ENCODE peak calls at places on chromosomes 6 and 20, in six cellular contexts. Z is Peyer's patch; E is CD4-positive, CD25-positive, alpha-beta regulatory T cell; D is GM23248; N is transverse colon; I is pancreas. P is an unnamed sample.

GRCh38 chr20:11103866-11104265 is 430.1 kb upstream of the JAG1 start:
- DNase-seq in E (no peak), D (no peak), I (no peak), N (no peak), Z (no peak), P (no peak)

GRCh38 chr6:142942805-142943227 is 2.2 kb downstream of the HIVEP2 start:
- DNase-seq in Z (no peak), I (no peak), E (peak; percentile 77), D (peak; percentile 62), N (no peak), P (no peak)

GRCh38 chr6:117465691-117466090 is 16.8 kb upstream of the DCBLD1 start:
- DNase-seq in D (no peak), N (no peak), I (no peak), E (peak; percentile 13), Z (no peak), P (no peak)

GRCh38 chr20:51462566-51463276 is 79.8 kb downstream of the NFATC2 start:
- DNase-seq in I (no peak), D (peak; percentile 78), E (no peak), N (peak; percentile 55), Z (no peak), P (no peak)

GRCh38 chr6:108453601-108454157 is 107.0 kb upstream of the FOXO3 start:
- DNase-seq in I (no peak), N (no peak), E (peak; percentile 3), D (peak; percentile 42), Z (no peak), P (no peak)

GRCh38 chr6:157629220-157629619 is 193.8 kb upstream of the SNX9 start:
- DNase-seq in E (no peak), N (no peak), D (no peak), Z (no peak), I (no peak), P (no peak)

GRCh38 chr20:59017493-59018231 is 1.6 kb upstream of the TUBB1 start:
- DNase-seq in I (no peak), E (no peak), D (no peak), N (no peak), Z (no peak), P (no peak)

GRCh38 chr6:156776470-156776840 is 723 bp upstream of the ARID1B start:
- DNase-seq in I (no peak), Z (no peak), D (peak; percentile 71), E (peak; percentile 77), N (no peak), P (no peak)

GRCh38 chr20:51255417-51255816 is 232.5 kb upstream of the KCNG1 start:
- DNase-seq in E (no peak), Z (no peak), I (no peak), N (no peak), D (no peak), P (no peak)

GRCh38 chr6:108698593-108699289 is 138.0 kb downstream of the FOXO3 start:
- DNase-seq in D (no peak), Z (no peak), I (no peak), N (no peak), E (no peak), P (no peak)

GRCh38 chr20:54773643-54774000 is 298.2 kb downstream of the DOK5 start:
- DNase-seq in D (no peak), Z (no peak), N (no peak), E (no peak), I (no peak), P (no peak)

GRCh38 chr6:27592481-27593199 is 119.7 kb upstream of the ZNF184 start:
- DNase-seq in E (peak; percentile 64), D (peak; percentile 75), N (no peak), I (no peak), Z (no peak), P (no peak)

GRCh38 chr6:78492351-78493010 is 374.9 kb upstream of the IRAK1BP1 start:
- DNase-seq in Z (peak; percentile 12), E (no peak), I (no peak), N (no peak), D (peak; percentile 44), P (no peak)

GRCh38 chr6:53065266-53066058 is at the start of gene FBXO9:
- DNase-seq in D (peak; percentile 78), Z (peak; percentile 82), I (peak; percentile 89), E (no peak), N (peak; percentile 70), P (peak; percentile 80)

GRCh38 chr6:13524801-13525508 is 37.6 kb upstream of the GFOD1 start:
- DNase-seq in E (no peak), I (no peak), Z (no peak), D (no peak), N (peak; percentile 58), P (no peak)

GRCh38 chr6:87093199-87093598 is 1.7 kb downstream of the CGA start:
- DNase-seq in D (no peak), N (no peak), E (no peak), Z (no peak), I (no peak), P (no peak)

GRCh38 chr6:87092435-87092834 is 2.5 kb downstream of the CGA start:
- DNase-seq in I (no peak), D (no peak), N (no peak), Z (no peak), E (no peak), P (no peak)

GRCh38 chr6:87095056-87095527 is at the start of gene CGA:
- DNase-seq in D (no peak), Z (no peak), N (no peak), E (no peak), I (no peak), P (no peak)

GRCh38 chr6:87093651-87094050 is 1.3 kb downstream of the CGA start:
- DNase-seq in D (peak; percentile 52), I (no peak), E (no peak), N (no peak), Z (no peak), P (no peak)

DNA sequence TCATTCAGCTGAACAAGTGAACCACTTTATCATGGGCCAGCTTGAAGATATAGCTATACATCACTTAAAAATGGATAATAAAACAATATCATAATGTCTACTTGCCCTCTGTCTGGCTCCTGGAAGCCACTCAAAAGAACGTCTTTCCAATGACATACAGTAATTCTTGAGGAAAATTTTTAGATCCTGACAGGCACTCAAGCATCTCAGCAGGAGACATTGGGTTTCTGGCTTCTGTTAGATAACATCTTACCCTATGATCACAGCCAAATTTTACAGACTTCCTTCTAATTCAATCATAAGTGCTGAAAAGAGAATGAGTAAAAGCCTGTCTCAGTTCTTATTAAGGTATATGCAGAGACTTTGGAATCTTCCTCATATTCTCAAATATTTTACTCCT is 330 bp downstream of the CGA start:
- DNase-seq in I (no peak), D (no peak), N (no peak), E (no peak), Z (no peak), P (no peak)
- H3K27me3 ChIP-seq in I (no peaks in the 10 kb centered on the region), D (no peaks in the 10 kb centered on the region), N (peaks cover 5% of the 10 kb centered on the region), E (peaks cover 4% of the 10 kb centered on the region), Z (no peaks in the 10 kb centered on the region), P (no peaks in the 10 kb centered on the region)

DNA sequence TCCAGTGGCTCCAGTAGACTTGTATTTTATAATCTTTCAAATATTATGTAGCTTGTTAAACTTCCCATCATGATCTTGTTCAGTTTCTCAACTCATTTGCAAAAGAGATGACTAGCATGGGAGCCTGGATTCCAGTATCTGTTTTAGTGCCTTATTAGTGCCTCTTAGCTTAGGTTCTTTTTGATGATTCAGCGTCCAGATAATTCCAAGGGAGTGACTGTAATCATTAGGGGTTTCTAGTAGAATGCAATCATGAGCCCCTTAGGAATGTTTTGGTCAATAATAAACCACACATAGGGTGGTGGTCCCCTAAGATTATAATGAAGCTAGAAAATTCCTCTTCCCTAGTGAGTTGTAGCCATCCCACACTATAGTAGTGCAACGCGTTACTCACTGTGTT is 7.0 kb downstream of the CD2AP start:
- DNase-seq in E (no peak), I (no peak), D (peak; percentile 87), N (no peak), Z (no peak), P (no peak)
- H3K4me3 ChIP-seq in E (no peak overlapping the region), I (no peak overlapping the region), D (peak overlapping the region; percentile 60), N (no peak overlapping the region), Z (no peak overlapping the region), P (no peak overlapping the region)

GRCh38 chr20:25058797-25059486 is 1.0 kb upstream of the ACSS1 start:
- DNase-seq in E (peak; percentile 22), Z (peak; percentile 37), D (peak; percentile 30), N (peak; percentile 39), I (peak; percentile 46), P (no peak)

GRCh38 chr20:25056601-25057233 is 1.2 kb downstream of the ACSS1 start:
- DNase-seq in D (no peak), I (no peak), E (no peak), N (no peak), Z (no peak), P (peak; percentile 91)

GRCh38 chr20:25055711-25056492 is 2.0 kb downstream of the ACSS1 start:
- DNase-seq in Z (peak; percentile 81), N (peak; percentile 30), I (peak; percentile 49), D (peak; percentile 39), E (peak; percentile 33), P (no peak)

GRCh38 chr20:25058051-25058796 is at the start of gene ACSS1:
- DNase-seq in D (peak; percentile 63), E (peak; percentile 93), I (peak; percentile 82), Z (peak; percentile 86), N (peak; percentile 78), P (peak; percentile 92)

DNA sequence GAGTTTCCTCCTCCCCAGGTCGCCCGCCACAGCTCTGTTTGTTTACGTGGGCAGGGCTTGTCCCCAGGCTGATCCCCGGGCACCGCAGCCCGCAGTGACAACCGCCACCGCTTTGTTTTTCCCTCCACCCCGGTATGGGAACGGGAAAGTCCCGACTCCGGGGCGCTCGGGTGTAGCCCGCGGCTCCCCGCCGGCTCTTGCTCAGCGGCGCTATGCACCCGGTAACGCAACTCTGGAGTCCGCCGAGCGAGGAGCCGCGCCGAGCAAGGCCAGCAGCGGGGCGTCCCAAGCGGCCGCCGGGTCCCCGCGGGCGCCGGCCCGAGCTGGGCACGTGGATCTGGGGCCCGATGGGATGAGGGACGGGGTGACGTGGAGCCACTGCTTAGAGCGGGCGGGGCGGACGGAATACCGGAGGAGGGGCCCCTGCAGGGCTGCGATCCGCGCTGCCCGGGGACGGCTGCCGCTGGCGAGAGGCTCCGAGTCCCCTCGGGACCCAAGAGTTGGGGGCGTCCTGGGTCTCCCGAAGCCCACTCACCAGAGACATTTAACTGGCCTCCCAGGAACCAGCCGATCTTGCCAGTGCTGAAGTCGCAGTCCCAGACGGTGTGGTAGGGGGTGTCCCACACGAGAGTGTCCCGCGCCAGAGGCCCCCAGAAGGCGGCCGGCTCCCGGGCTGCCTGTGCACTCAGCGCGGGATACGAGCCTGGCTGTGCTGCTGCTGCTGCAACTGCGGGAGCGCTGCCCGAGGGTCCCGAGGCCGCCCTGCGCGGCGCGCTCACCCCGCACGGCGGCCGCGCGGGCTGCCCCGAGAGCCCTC is 497 bp downstream of the ACSS1 start:
- DNase-seq in I (peak; percentile 85), Z (peak; percentile 88), E (peak; percentile 77), D (peak; percentile 68), N (peak; percentile 85), P (peak; percentile 84)
- H3K27me3 ChIP-seq in I (no peaks in the 10 kb centered on the region), Z (no peaks in the 10 kb centered on the region), E (no peaks in the 10 kb centered on the region), D (peaks cover 16% of the 10 kb centered on the region), N (no peaks in the 10 kb centered on the region), P (no peaks in the 10 kb centered on the region)

DNA sequence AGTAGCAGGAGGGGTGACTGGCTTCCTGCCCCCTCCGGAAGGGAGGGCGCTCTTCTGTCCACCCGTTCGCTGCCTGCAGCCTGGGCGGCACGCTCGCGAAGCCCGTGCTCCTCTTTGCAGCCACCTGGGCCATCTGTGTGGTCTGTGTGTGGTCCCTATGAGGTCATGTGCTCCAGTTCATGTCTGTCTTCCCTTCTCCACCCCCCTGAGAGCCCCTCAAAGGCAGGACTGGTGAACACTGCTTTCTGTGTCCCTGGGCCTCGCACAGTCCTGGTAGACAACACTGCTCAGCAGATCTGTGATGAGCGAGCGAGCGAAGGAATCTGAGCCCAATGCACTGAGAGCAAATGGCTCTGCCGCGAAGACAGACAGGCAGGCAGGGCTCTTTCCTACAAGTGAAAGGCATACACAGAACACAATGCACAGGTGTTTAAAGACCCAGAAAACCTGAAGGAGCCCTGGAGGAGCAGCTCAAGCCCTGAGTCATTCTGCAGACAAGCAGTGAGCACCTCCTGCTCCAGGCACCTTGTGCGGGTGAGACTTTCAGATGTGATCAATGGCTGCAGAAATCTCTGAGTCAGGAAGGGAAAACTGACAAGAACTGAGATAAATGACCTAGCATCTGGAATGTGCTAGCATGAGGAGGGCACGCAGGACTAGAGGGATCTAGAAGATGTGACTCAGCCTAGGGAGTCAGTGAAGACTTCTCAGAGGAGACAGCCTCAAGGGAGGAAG is 27.1 kb downstream of the PPP1R3G start:
- DNase-seq in N (no peak), Z (no peak), E (no peak), I (no peak), D (peak; percentile 90), P (no peak)
- H3K4me3 ChIP-seq in N (no peak overlapping the region), Z (no peak overlapping the region), E (no peak overlapping the region), I (no peak overlapping the region), D (no peak overlapping the region), P (no peak overlapping the region)